ENCODE peak calls at places on chromosomes 1 and 21, in seven cellular contexts. V, S, Z, B, F, P and J are unnamed samples.
A peak's percentile ranks its signal among the peaks of the same experiment; 100 is the strongest.

GRCh38 chr1:89259283-89259971 is 13.2 kb downstream of the GBP5 start:
- DNase-seq in P (no peak), F (no peak), V (no peak), B (no peak), S (no peak), Z (no peak), J (no peak)

GRCh38 chr1:24917327-24918074 is 12.6 kb downstream of the RUNX3 start:
- DNase-seq in S (no peak), F (no peak), P (no peak), B (no peak), Z (no peak), V (no peak), J (no peak)

GRCh38 chr1:8364528-8365442 is 46.9 kb downstream of the SLC45A1 start:
- DNase-seq in V (no peak), B (no peak), Z (no peak), F (no peak), S (no peak), P (no peak), J (no peak)

GRCh38 chr1:938088-938683 is 14.5 kb downstream of the SAMD11 start:
- DNase-seq in F (no peak), B (no peak), P (peak; percentile 80), S (peak; percentile 94), V (peak; percentile 60), Z (no peak), J (peak; percentile 14)

GRCh38 chr1:51661081-51661518 is 44.2 kb downstream of the OSBPL9 start:
- DNase-seq in V (no peak), S (peak; percentile 98), B (peak; percentile 96), Z (no peak), F (no peak), P (no peak), J (no peak)

GRCh38 chr1:228987736-228988506 is 252.6 kb downstream of the RHOU start:
- DNase-seq in S (no peak), P (no peak), V (no peak), Z (no peak), F (no peak), B (no peak), J (no peak)

GRCh38 chr1:160205242-160205973 is at the start of gene PEA15:
- DNase-seq in F (peak; percentile 90), S (peak; percentile 65), P (peak; percentile 81), B (no peak), Z (peak; percentile 49), V (peak; percentile 42), J (peak; percentile 20)

GRCh38 chr1:47697616-47698335 is 259.9 kb downstream of the FOXD2 start:
- DNase-seq in B (no peak), V (no peak), S (no peak), F (no peak), P (no peak), Z (no peak), J (no peak)

GRCh38 chr21:15221799-15222386 is 157.1 kb upstream of the NRIP1 start:
- DNase-seq in F (no peak), Z (no peak), V (no peak), P (peak; percentile 26), S (peak; percentile 69), B (no peak), J (peak; percentile 48)

GRCh38 chr1:87119741-87120140 is 205.3 kb downstream of the HS2ST1 start:
- DNase-seq in P (no peak), F (no peak), V (no peak), B (no peak), S (no peak), Z (no peak), J (no peak)

GRCh38 chr1:244319283-244320132 is 132.2 kb downstream of the ADSS2 start:
- DNase-seq in Z (no peak), B (peak; percentile 49), S (peak; percentile 89), V (no peak), P (no peak), F (peak; percentile 59), J (peak; percentile 97)

GRCh38 chr1:236486315-236486714 is 37.5 kb upstream of the LGALS8 start:
- DNase-seq in V (no peak), Z (no peak), P (no peak), F (no peak), B (no peak), S (no peak), J (no peak)

GRCh38 chr1:155884028-155884950 is 24.9 kb downstream of the SYT11 start:
- DNase-seq in B (no peak), S (no peak), P (no peak), V (no peak), F (peak; percentile 3), Z (no peak), J (no peak)

GRCh38 chr1:2230781-2231666 is 2.9 kb downstream of the SKI start:
- DNase-seq in Z (no peak), P (no peak), F (no peak), S (no peak), B (no peak), V (peak; percentile 36), J (no peak)

GRCh38 chr1:209158851-209159250 is 424.7 kb upstream of the CAMK1G start:
- DNase-seq in Z (no peak), B (no peak), S (no peak), V (no peak), P (no peak), F (no peak), J (no peak)

GRCh38 chr1:12556368-12556930 is 61.6 kb downstream of the DHRS3 start:
- DNase-seq in Z (no peak), P (no peak), S (peak; percentile 92), B (peak; percentile 97), F (no peak), V (peak; percentile 76), J (no peak)

GRCh38 chr1:5997316-5997715 is 5.1 kb upstream of the NPHP4 start:
- DNase-seq in S (no peak), B (no peak), V (no peak), F (no peak), P (no peak), Z (no peak), J (no peak)

GRCh38 chr1:241817331-241817792 is 30.6 kb upstream of the EXO1 start:
- DNase-seq in P (no peak), F (no peak), B (peak; percentile 74), V (no peak), S (peak; percentile 87), Z (no peak), J (no peak)

GRCh38 chr1:17010601-17011438 is 908 bp downstream of the ATP13A2 start:
- DNase-seq in B (no peak), S (peak; percentile 73), Z (no peak), V (peak; percentile 19), F (peak; percentile 52), P (no peak), J (peak; percentile 20)

GRCh38 chr1:191629836-191630235 is 528.4 kb upstream of the RGS18 start:
- DNase-seq in V (no peak), Z (no peak), F (no peak), S (no peak), P (no peak), B (no peak), J (no peak)

GRCh38 chr21:31913191-31913608 is 40.4 kb downstream of the HUNK start:
- DNase-seq in S (no peak), V (no peak), B (no peak), P (no peak), F (no peak), Z (no peak), J (no peak)

GRCh38 chr1:27542463-27543273 is 52.7 kb upstream of the WASF2 start:
- DNase-seq in Z (no peak), V (peak; percentile 97), S (peak; percentile 100), B (no peak), F (no peak), P (no peak), J (no peak)

GRCh38 chr1:177048314-177049069 is 116.0 kb downstream of the ASTN1 start:
- DNase-seq in V (no peak), Z (no peak), P (no peak), F (no peak), B (no peak), S (peak; percentile 3), J (no peak)

GRCh38 chr1:220487297-220487820 is 40.6 kb upstream of the MARK1 start:
- DNase-seq in Z (no peak), V (peak; percentile 90), F (no peak), S (peak; percentile 58), P (peak; percentile 18), B (no peak), J (no peak)

GRCh38 chr1:24584103-24584764 is 28.3 kb downstream of the NCMAP start:
- DNase-seq in F (no peak), B (no peak), Z (no peak), P (peak; percentile 71), V (no peak), S (no peak), J (no peak)

GRCh38 chr1:98975113-98975512 is 29.5 kb downstream of the PLPPR5 start:
- DNase-seq in B (no peak), F (no peak), S (no peak), P (no peak), V (peak; percentile 45), Z (no peak), J (no peak)

GRCh38 chr1:4467241-4467640 is 187.2 kb upstream of the AJAP1 start:
- DNase-seq in Z (no peak), S (no peak), V (no peak), P (no peak), F (no peak), B (no peak), J (no peak)

GRCh38 chr1:203742446-203742845 is 22.5 kb upstream of the LAX1 start:
- DNase-seq in B (no peak), F (no peak), P (no peak), Z (no peak), S (no peak), V (no peak), J (no peak)

GRCh38 chr21:44618504-44618903 is 6.6 kb downstream of the KRTAP10-8 start:
- DNase-seq in P (peak; percentile 69), Z (no peak), S (no peak), F (no peak), V (peak; percentile 5), B (no peak), J (no peak)

GRCh38 chr1:226436472-226436854 is 28.6 kb upstream of the PARP1 start:
- DNase-seq in S (no peak), P (no peak), V (no peak), F (no peak), Z (no peak), B (no peak), J (no peak)

GRCh38 chr1:159712080-159712479 is 2.3 kb downstream of the CRP start:
- DNase-seq in V (no peak), F (no peak), P (no peak), S (no peak), Z (no peak), B (no peak), J (no peak)

GRCh38 chr1:84573967-84574842 is at the start of gene CTBS:
- DNase-seq in B (no peak), V (peak; percentile 84), F (peak; percentile 98), S (peak; percentile 86), Z (peak; percentile 65), P (peak; percentile 89), J (peak; percentile 86)

GRCh38 chr1:43034195-43034658 is 75.6 kb upstream of the SLC2A1 start:
- DNase-seq in S (no peak), F (no peak), Z (no peak), P (no peak), V (peak; percentile 76), B (no peak), J (no peak)

GRCh38 chr1:32172621-32173245 is 6.7 kb upstream of the TXLNA start:
- DNase-seq in F (no peak), P (no peak), Z (no peak), S (peak; percentile 61), B (no peak), V (no peak), J (no peak)

GRCh38 chr1:155003766-155004351 is 1.3 kb downstream of the ZBTB7B start:
- DNase-seq in Z (no peak), V (peak; percentile 49), B (no peak), P (peak; percentile 56), S (peak; percentile 80), F (peak; percentile 71), J (peak; percentile 35)

GRCh38 chr1:182357913-182358312 is 33.7 kb downstream of the GLUL start:
- DNase-seq in S (no peak), B (no peak), P (no peak), V (no peak), F (no peak), Z (no peak), J (no peak)